ENCODE peak calls at places on chromosomes 2 and 18, in eight cellular contexts. C is NCI-H1105, D is GM04504, V is iris pigment epithelial cell, U is ACHN, W is gastrocnemius medialis, E is Peyer's patch, G is amniotic stem cell. J is an unnamed sample.
A peak's percentile ranks its signal among the peaks of the same experiment; 100 is the strongest.

GRCh38 chr18:50232419-50232818 is 33.9 kb downstream of the CFAP53 start:
- DNase-seq in C (no peak), D (no peak), V (no peak), U (no peak), W (no peak), E (no peak), G (no peak), J (no peak)

GRCh38 chr2:45678791-45679348 is 27.4 kb downstream of the PRKCE start:
- DNase-seq in C (no peak), D (no peak), V (no peak), U (no peak), W (no peak), E (no peak), G (no peak), J (no peak)

GRCh38 chr18:3692691-3693090 is 242.7 kb downstream of the TGIF1 start:
- DNase-seq in C (peak; percentile 1), D (no peak), V (no peak), U (no peak), W (no peak), E (no peak), G (no peak), J (no peak)

GRCh38 chr2:7646661-7647060 is 729.4 kb downstream of the RNF144A start:
- DNase-seq in C (no peak), D (no peak), V (no peak), U (no peak), W (no peak), E (no peak), G (no peak), J (no peak)

GRCh38 chr18:56900195-56901094 is 246.4 kb upstream of the BOD1L2 start:
- DNase-seq in C (no peak), D (no peak), V (no peak), U (no peak), W (no peak), E (no peak), G (no peak), J (peak; percentile 3)

GRCh38 chr2:226079677-226080076 is 680.2 kb downstream of the NYAP2 start:
- DNase-seq in C (no peak), D (peak; percentile 77), V (peak; percentile 91), U (no peak), W (no peak), E (no peak), G (no peak), J (no peak)

GRCh38 chr2:168583710-168584521 is 127.8 kb downstream of the CERS6 start:
- DNase-seq in C (peak; percentile 55), D (peak; percentile 32), V (peak; percentile 78), U (peak; percentile 56), W (no peak), E (no peak), G (no peak), J (no peak)

GRCh38 chr2:96325038-96325883 is at the start of gene ITPRIPL1:
- DNase-seq in C (no peak), D (no peak), V (no peak), U (peak; percentile 45), W (no peak), E (no peak), G (no peak), J (no peak)

GRCh38 chr2:227326783-227327182 is 1.7 kb downstream of the MFF start:
- DNase-seq in C (no peak), D (no peak), V (no peak), U (no peak), W (no peak), E (no peak), G (no peak), J (no peak)

GRCh38 chr2:120874876-120875275 is 139.2 kb downstream of the GLI2 start:
- DNase-seq in C (no peak), D (no peak), V (no peak), U (no peak), W (no peak), E (no peak), G (no peak), J (no peak)